ENCODE peak calls at places on chromosomes 3 and 15, in six cellular contexts. R is cardiac muscle cell; X is AG04450; Z is neural progenitor cell; C is heart right ventricle; Y is CD8-positive, alpha-beta T cell. G is an unnamed sample.

GRCh38 chr3:69410301-69410700 is 24.4 kb upstream of the FRMD4B start:
- DNase-seq in R (peak), X (no peak), Z (peak), C (no peak), Y (peak), G (peak)

GRCh38 chr3:49378249-49378899 is 20.2 kb upstream of the GPX1 start:
- DNase-seq in R (peak), X (no peak), Z (no peak), C (peak), Y (no peak), G (no peak)

GRCh38 chr3:56796202-56796601 is 5.5 kb downstream of the ARHGEF3 start:
- DNase-seq in R (peak), X (no peak), Z (no peak), C (no peak), Y (no peak), G (no peak)

GRCh38 chr15:88258021-88258641 is 1.6 kb upstream of the NTRK3 start:
- DNase-seq in R (peak), X (no peak), Z (peak), C (no peak), Y (no peak), G (no peak)

GRCh38 chr3:164452707-164453106 is 625.6 kb downstream of the SI start:
- DNase-seq in R (no peak), X (no peak), Z (no peak), C (no peak), Y (no peak), G (no peak)

GRCh38 chr3:51385621-51386091 is 565 bp downstream of the MANF start:
- DNase-seq in R (no peak), X (no peak), Z (no peak), C (no peak), Y (no peak), G (no peak)

GRCh38 chr3:191260431-191261303 is 61.6 kb downstream of the OSTN start:
- DNase-seq in R (no peak), X (no peak), Z (peak), C (no peak), Y (no peak), G (no peak)

GRCh38 chr3:140972833-140973232 is 31.2 kb downstream of the SLC25A36 start:
- DNase-seq in R (peak), X (no peak), Z (no peak), C (no peak), Y (no peak), G (no peak)

GRCh38 chr15:41928637-41929620 is 35.1 kb upstream of the SPTBN5 start:
- DNase-seq in R (no peak), X (no peak), Z (peak), C (peak), Y (no peak), G (no peak)

GRCh38 chr3:10380906-10381795 is 60.2 kb upstream of the SEC13 start:
- DNase-seq in R (no peak), X (no peak), Z (no peak), C (no peak), Y (no peak), G (no peak)

GRCh38 chr3:13880811-13881156 is 913 bp upstream of the WNT7A start:
- DNase-seq in R (no peak), X (no peak), Z (no peak), C (no peak), Y (no peak), G (no peak)
- H3K4me3 ChIP-seq in R (peak), X (no peak), Z (peak), C (peak), Y (no peak), G (no peak)

GRCh38 chr3:86563358-86563970 is 427.5 kb downstream of the VGLL3 start:
- DNase-seq in R (peak), X (peak), Z (peak), C (no peak), Y (no peak), G (peak)
- TF ChIP-seq CTCF in R (peak), X (peak), Z (peak), C (peak), Y (no peak), G (peak)

DNA sequence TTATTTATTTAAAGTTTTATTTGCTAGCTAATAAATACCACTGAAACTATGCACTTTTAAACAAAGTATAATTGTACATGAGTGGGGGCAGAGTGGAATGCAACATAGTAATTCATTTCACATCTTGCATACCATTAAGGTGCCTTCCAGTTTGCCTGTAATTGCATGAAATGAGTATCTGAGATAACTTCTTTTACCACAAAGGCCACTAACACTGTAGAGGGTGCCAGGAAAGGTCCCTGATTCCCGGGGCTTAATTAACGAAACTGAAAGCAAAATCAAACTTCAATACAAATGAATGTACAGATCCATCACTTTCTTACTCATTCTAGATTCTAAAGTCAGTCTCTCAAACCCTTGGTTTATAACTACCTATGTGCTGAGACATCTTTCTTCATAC is 2.1 kb downstream of the CD47 start:
- DNase-seq in R (peak), X (no peak), Z (no peak), C (no peak), Y (no peak), G (no peak)
- H3K4me3 ChIP-seq in R (no peak), X (peak), Z (no peak), C (peak), Y (peak), G (peak)

GRCh38 chr15:54481819-54482218 is 503.6 kb downstream of the UNC13C start:
- DNase-seq in R (no peak), X (no peak), Z (no peak), C (no peak), Y (no peak), G (no peak)
- TF ChIP-seq CTCF in R (no peak), X (no peak), Z (no peak), C (no peak), Y (no peak), G (no peak)

GRCh38 chr15:25670025-25670554 is 193.0 kb downstream of the ATP10A start:
- DNase-seq in R (peak), X (no peak), Z (peak), C (peak), Y (no peak), G (no peak)
- H3K4me3 ChIP-seq in R (peak), X (peak), Z (peak), C (peak), Y (no peak), G (no peak)

GRCh38 chr3:60096403-60096802 is 1046.6 kb upstream of the CFAP20DC start:
- DNase-seq in R (no peak), X (no peak), Z (peak), C (no peak), Y (no peak), G (no peak)
- TF ChIP-seq CTCF in R (no peak), X (no peak), Z (no peak), C (no peak), Y (no peak), G (no peak)

GRCh38 chr15:68201879-68202261 is 3.3 kb downstream of the CALML4 start:
- DNase-seq in R (no peak), X (no peak), Z (peak), C (no peak), Y (no peak), G (no peak)
- H3K4me3 ChIP-seq in R (no peak), X (no peak), Z (peak), C (no peak), Y (no peak), G (no peak)

GRCh38 chr3:39147374-39147709 is 6.0 kb downstream of the CSRNP1 start:
- DNase-seq in R (no peak), X (no peak), Z (no peak), C (no peak), Y (no peak), G (no peak)

GRCh38 chr3:39147711-39148115 is 5.7 kb downstream of the CSRNP1 start:
- DNase-seq in R (peak), X (no peak), Z (no peak), C (no peak), Y (no peak), G (peak)

GRCh38 chr3:39146611-39147373 is 6.6 kb downstream of the CSRNP1 start:
- DNase-seq in R (peak), X (peak), Z (no peak), C (peak), Y (peak), G (peak)

GRCh38 chr3:39144748-39145380 is 8.5 kb downstream of the CSRNP1 start:
- DNase-seq in R (no peak), X (no peak), Z (no peak), C (no peak), Y (no peak), G (no peak)

DNA sequence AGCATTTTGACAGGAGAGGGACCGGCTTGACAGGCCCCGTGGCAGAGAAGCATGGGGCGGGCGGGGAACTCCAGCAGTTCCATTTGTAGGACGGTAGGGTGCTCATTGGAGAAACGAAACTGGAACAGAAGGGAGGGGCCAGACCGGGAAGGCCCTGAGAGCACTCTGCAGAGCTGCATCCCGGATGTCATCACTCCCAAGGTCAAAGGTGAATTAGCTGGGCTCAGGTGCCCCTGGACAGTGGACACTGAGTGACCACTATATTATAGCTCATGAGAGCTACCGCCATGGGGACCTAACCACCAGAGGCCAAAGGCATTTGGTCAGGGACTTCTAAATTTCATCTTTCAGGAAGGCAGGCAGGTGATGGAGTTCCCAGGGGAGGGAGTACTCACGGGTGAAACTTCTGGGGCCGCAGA is 7.3 kb downstream of the CSRNP1 start:
- DNase-seq in R (no peak), X (no peak), Z (no peak), C (no peak), Y (no peak), G (no peak)
- TF ChIP-seq CTCF in R (no peak), X (no peak), Z (no peak), C (peak), Y (no peak), G (no peak)

GRCh38 chr3:187943677-187944390 is 198.6 kb upstream of the BCL6 start:
- DNase-seq in R (no peak), X (no peak), Z (peak), C (no peak), Y (no peak), G (no peak)
- H3K4me3 ChIP-seq in R (no peak), X (no peak), Z (no peak), C (no peak), Y (no peak), G (no peak)